ENCODE peak calls at places on chromosomes 12 and 14, in seven cellular contexts. A is KBM-7; T is left kidney; F is SHP77; Y is stimulated activated CD8-positive, alpha-beta memory T cell treated with anti-CD3 and anti-CD28 coated beads, Interleukin-12 subunit alpha, Interleukin-12 subunit beta, amount 100 ng/mL, for 4 hours; W is endothelial cell; U is effector CD4-positive, alpha-beta T cell. J is an unnamed sample.
A peak's percentile ranks its signal among the peaks of the same experiment; 100 is the strongest.

GRCh38 chr12:54010053-54010971 is 1.5 kb downstream of the HOXC8 start:
- DNase-seq in T (peak; percentile 83), A (no peak), Y (no peak), W (no peak), U (no peak), F (no peak), J (no peak)

GRCh38 chr12:22812531-22812930 is 187.6 kb downstream of the ETNK1 start:
- DNase-seq in F (no peak), T (no peak), Y (no peak), W (no peak), A (no peak), U (no peak), J (no peak)

GRCh38 chr12:50537538-50537919 is 32.7 kb downstream of the DIP2B start:
- DNase-seq in Y (no peak), T (no peak), W (no peak), F (no peak), U (no peak), A (no peak), J (no peak)

GRCh38 chr14:37973031-37973908 is 234.4 kb upstream of the SSTR1 start:
- DNase-seq in W (no peak), U (no peak), Y (no peak), A (no peak), T (peak; percentile 15), F (no peak), J (no peak)

GRCh38 chr12:57759360-57759980 is 4.6 kb downstream of the MARCHF9 start:
- DNase-seq in W (no peak), U (no peak), F (peak; percentile 63), A (peak; percentile 34), T (peak; percentile 65), Y (no peak), J (peak; percentile 60)

GRCh38 chr12:91205791-91206190 is 23.2 kb upstream of the DCN start:
- DNase-seq in F (no peak), T (peak; percentile 51), A (peak; percentile 3), Y (no peak), U (no peak), W (no peak), J (no peak)

GRCh38 chr12:116138781-116139180 is 138.7 kb downstream of the MED13L start:
- DNase-seq in A (no peak), F (no peak), T (no peak), Y (no peak), U (no peak), W (no peak), J (no peak)

GRCh38 chr12:109356586-109356985 is 8.9 kb downstream of the MYO1H start:
- DNase-seq in F (no peak), Y (no peak), A (no peak), T (no peak), U (no peak), W (no peak), J (no peak)

GRCh38 chr12:6950401-6950801 is 755 bp upstream of the PTPN6 start:
- DNase-seq in F (no peak), U (no peak), W (peak; percentile 41), Y (no peak), T (no peak), A (no peak), J (no peak)

GRCh38 chr14:68361231-68361630 is 431.6 kb downstream of the ZFP36L1 start:
- DNase-seq in T (no peak), U (no peak), F (no peak), Y (no peak), W (no peak), A (no peak), J (no peak)

GRCh38 chr14:69554500-69554899 is 20.2 kb downstream of the CCDC177 start:
- DNase-seq in U (no peak), A (no peak), T (no peak), F (no peak), W (no peak), Y (no peak), J (no peak)

GRCh38 chr14:75561013-75561432 is 17.4 kb upstream of the FLVCR2 start:
- DNase-seq in Y (no peak), T (peak; percentile 93), W (peak; percentile 82), F (peak; percentile 65), A (peak; percentile 68), U (peak; percentile 41), J (peak; percentile 61)

GRCh38 chr12:6053541-6053940 is 70.9 kb downstream of the VWF start:
- DNase-seq in T (peak; percentile 71), A (no peak), U (no peak), Y (no peak), W (no peak), F (no peak), J (no peak)

GRCh38 chr12:98418357-98419075 is 96.9 kb upstream of the TMPO start:
- DNase-seq in F (no peak), A (peak; percentile 57), Y (no peak), W (no peak), U (no peak), T (peak; percentile 77), J (peak; percentile 14)

GRCh38 chr14:21066882-21067502 is 3.1 kb upstream of the ARHGEF40 start:
- DNase-seq in T (peak; percentile 25), W (no peak), U (no peak), A (peak; percentile 34), Y (no peak), F (peak; percentile 62), J (peak; percentile 39)

GRCh38 chr12:107362960-107363359 is 269.6 kb upstream of the CRY1 start:
- DNase-seq in F (no peak), W (no peak), U (no peak), Y (no peak), A (no peak), T (no peak), J (no peak)

GRCh38 chr12:63151898-63152700 is 1.1 kb upstream of the AVPR1A start:
- DNase-seq in Y (no peak), U (no peak), A (peak; percentile 89), W (peak; percentile 62), T (peak; percentile 93), F (peak; percentile 71), J (peak; percentile 55)

GRCh38 chr12:113165521-113166450 is 16.3 kb downstream of the CFAP73 start:
- DNase-seq in W (no peak), T (no peak), F (no peak), A (no peak), Y (no peak), U (no peak), J (no peak)

J was measured in GM20000.